ENCODE peak calls at places on chromosome 10, in five cellular contexts. F is cardiac fibroblast, I is GM12865, W is PC-9, B is fibroblast of mammary gland. S is an unnamed sample.

GRCh38 chr10:93081834-93082233 is 8.1 kb downstream of the CYP26A1 start:
- DNase-seq in W (no peak), B (no peak), F (no peak), I (no peak), S (no peak)

GRCh38 chr10:65675236-65675635 is 1250.6 kb upstream of the LRRTM3 start:
- DNase-seq in W (no peak), I (no peak), B (no peak), F (no peak), S (peak)

GRCh38 chr10:97782455-97783228 is 10.8 kb upstream of the SFRP5 start:
- DNase-seq in B (no peak), F (no peak), W (no peak), I (no peak), S (no peak)

GRCh38 chr10:86292462-86293322 is 73.9 kb downstream of the GRID1 start:
- DNase-seq in W (no peak), I (no peak), B (no peak), F (no peak), S (no peak)

GRCh38 chr10:103542764-103543616 is 49.5 kb downstream of the NEURL1 start:
- DNase-seq in W (no peak), F (peak), B (peak), I (peak), S (peak)

GRCh38 chr10:87054373-87055295 is 34.5 kb downstream of the FAM25A start:
- DNase-seq in F (peak), W (no peak), I (peak), B (peak), S (no peak)

GRCh38 chr10:1404953-1405260 is 332.4 kb downstream of the ADARB2 start:
- DNase-seq in W (no peak), B (no peak), I (no peak), F (no peak), S (no peak)

GRCh38 chr10:115951242-115951641 is 321.8 kb downstream of the GFRA1 start:
- DNase-seq in B (no peak), W (no peak), I (no peak), F (no peak), S (no peak)

GRCh38 chr10:75431180-75432111 is at the start of gene LRMDA:
- DNase-seq in I (no peak), F (peak), B (no peak), W (no peak), S (peak)

GRCh38 chr10:1628757-1629156 is 108.6 kb downstream of the ADARB2 start:
- DNase-seq in W (no peak), B (no peak), I (no peak), F (no peak), S (no peak)

GRCh38 chr10:63573068-63573697 is 52.0 kb downstream of the REEP3 start:
- DNase-seq in B (peak), W (no peak), F (peak), I (peak), S (no peak)

GRCh38 chr10:85333594-85333993 is 1005.2 kb downstream of the CCSER2 start:
- DNase-seq in W (no peak), F (no peak), I (no peak), B (no peak), S (no peak)

GRCh38 chr10:12644380-12645144 is 295.2 kb downstream of the CAMK1D start:
- DNase-seq in I (peak), B (no peak), F (no peak), W (no peak), S (no peak)

GRCh38 chr10:115129752-115130151 is 36.6 kb downstream of the ATRNL1 start:
- DNase-seq in B (peak), W (no peak), F (peak), I (peak), S (peak)

GRCh38 chr10:17353568-17353967 is 100.8 kb downstream of the ST8SIA6 start:
- DNase-seq in B (peak), F (no peak), I (no peak), W (no peak), S (no peak)

GRCh38 chr10:14583252-14583651 is 191.4 kb downstream of the FAM107B start:
- DNase-seq in B (no peak), W (no peak), I (peak), F (no peak), S (no peak)

GRCh38 chr10:118310822-118311221 is 31.3 kb downstream of the FAM204A start:
- DNase-seq in F (no peak), B (no peak), W (no peak), I (no peak), S (no peak)

GRCh38 chr10:132972986-132973902 is 30.9 kb upstream of the CFAP46 start:
- DNase-seq in I (no peak), B (no peak), F (no peak), W (no peak), S (peak)

GRCh38 chr10:128879030-128879429 is 588.0 kb upstream of the MGMT start:
- DNase-seq in W (no peak), I (no peak), B (no peak), F (no peak), S (no peak)

GRCh38 chr10:3407208-3407607 is 234.6 kb upstream of the PITRM1 start:
- DNase-seq in B (peak), I (no peak), W (no peak), F (peak), S (no peak)

GRCh38 chr10:18713077-18713476 is 53.8 kb downstream of the ARL5B start:
- DNase-seq in I (no peak), W (peak), B (peak), F (peak), S (peak)

GRCh38 chr10:131568866-131569265 is 257.3 kb upstream of the TCERG1L start:
- DNase-seq in I (no peak), W (no peak), B (no peak), F (no peak), S (no peak)

GRCh38 chr10:114279289-114279688 is 40.2 kb downstream of the VWA2 start:
- DNase-seq in W (no peak), B (no peak), I (no peak), F (no peak), S (no peak)

GRCh38 chr10:73117976-73118743 is 7.9 kb downstream of the NUDT13 start:
- DNase-seq in I (peak), W (peak), F (peak), B (peak), S (no peak)

GRCh38 chr10:91061608-91062007 is 140.7 kb upstream of the ANKRD1 start:
- DNase-seq in I (no peak), F (peak), B (no peak), W (no peak), S (no peak)

DNA sequence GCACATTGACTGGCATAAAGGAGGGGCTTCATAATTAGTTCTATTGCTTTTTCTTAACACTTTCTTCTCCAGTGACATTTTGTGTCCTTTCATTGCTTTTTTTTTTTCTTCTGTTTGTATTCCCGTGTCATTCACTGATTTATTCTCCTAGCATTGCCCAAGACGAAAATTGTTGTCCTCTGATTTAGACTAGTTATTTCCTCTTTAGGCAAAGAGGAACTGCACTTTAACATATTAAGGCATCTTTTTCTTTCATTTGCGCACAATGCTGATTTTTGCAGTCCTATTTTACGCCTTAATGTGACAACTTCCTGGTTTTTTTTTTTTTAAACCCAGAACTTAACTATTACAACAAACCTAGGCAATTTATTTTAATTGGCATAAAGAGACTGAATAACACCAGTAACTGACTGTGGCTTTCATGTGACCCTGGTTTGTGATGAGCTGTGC is 39.7 kb downstream of the ARID5B start:
- DNase-seq in W (no peak), F (no peak), I (no peak), B (peak), S (no peak)
- H3K4me3 ChIP-seq in W (no peak), F (no peak), I (peak), B (no peak), S (no peak)

DNA sequence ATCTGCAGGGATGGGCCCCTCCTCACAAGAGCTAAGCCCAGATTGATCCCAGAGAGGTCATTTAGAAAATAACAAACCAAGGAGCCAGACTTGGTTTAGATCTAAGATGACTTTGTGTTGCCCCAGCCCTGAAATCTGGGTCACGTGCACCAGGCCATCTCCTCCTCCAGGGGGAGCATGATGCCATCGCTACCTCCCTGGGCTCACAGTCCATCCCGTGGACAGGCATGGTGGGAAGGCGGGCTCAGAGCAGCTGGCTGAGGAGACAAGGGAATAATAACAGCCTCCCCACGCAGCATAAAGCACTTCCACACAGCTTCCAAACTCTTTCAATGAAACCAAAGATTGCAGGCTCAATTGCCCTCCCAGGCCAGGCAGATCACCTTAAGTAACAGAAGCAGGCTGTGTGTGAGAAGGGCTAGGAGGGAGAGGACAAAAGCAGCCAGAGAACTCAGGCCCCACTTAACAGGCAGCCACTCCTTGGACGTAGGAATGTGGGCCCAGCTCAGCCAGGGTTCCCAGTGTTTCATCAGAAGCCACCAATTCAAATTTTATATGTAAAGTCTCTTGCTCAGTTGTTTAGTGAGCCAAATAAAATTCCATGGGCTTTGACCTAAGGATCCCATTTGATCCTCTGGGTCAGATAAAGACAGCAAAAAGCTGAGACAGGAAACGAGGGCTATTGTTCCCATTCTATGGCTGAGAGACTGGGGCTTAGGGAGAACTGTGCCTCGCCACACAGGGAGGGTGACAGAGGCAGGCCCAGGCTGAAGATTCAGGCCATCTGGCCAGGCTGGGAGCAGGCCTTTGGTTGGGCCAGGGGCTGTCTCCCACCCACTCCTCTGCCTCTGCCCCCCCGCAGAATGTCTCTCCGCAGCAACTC is 100.2 kb downstream of the COL13A1 start:
- DNase-seq in W (peak), I (peak), F (peak), B (peak), S (peak)
- TF ChIP-seq CTCF in W (peak), I (peak), F (peak), B (peak), S (peak)

DNA sequence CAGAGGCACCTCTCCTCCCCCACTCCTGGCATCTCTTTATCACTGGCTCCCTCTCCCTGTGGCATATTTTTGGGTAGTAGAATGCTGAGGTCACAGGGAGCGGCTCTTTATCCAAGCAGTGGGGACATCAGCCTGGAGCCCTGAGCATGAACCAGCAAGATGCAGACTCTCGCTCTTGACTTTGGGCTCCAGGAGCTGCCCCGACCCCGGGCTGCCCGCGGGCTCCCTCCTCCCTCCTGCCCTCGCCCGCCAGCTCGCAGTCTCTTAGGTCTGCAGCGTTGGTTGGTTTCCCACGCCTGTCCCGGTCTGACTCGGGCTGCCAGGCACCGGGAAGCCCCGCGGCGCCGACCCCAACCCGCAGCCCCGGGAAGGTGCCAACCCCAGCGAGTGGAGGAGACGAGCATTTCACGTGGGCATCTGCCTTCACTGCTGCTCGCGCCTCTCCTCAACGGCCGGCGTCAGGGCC is 1.3 kb downstream of the INSYN2A start:
- DNase-seq in W (no peak), B (no peak), F (no peak), I (no peak), S (no peak)
- H3K4me3 ChIP-seq in W (no peak), B (peak), F (no peak), I (no peak), S (no peak)

DNA sequence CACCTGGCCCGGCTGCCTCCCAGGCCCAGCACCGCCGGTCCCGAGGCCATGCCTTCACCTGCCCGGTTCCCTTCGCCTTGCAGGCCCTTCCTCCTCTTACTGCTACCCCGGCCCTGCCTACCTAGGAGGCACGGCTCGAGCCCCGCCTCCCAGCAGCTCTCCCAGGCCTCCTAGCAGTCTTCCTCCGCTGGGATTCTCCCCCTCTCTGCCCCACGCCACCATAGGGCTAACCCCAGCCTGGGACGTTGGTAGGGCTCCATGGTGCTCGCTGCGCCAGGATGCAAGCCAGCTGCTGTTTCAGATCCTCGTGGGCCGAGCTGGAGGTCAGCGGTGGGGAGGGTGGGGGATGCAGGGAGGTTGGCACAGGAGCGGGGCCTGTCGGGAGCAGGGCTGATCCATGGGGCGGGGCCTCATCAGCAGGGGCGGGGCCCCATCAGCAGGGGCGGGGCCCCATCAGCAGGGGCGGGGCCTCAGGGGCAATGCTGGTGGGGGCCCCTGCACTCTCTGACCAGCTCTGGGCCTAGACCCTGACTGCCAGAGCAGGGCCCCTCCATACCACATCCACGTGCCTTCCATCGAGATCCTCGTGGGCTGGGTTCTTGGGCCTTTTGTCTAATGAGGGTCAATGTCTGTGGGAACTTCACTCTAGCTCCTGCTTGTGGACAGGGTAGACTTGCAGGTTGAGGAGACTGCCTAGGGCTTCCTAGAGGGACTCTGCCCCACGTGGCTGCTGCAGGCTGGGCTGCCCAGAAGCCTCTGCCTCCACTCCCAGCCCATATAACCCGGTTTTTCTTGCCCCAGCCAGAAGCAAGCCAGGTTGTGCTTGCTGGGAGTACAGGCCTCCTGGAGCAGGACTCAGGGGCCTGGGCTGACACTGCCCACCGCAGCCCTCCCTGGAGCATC is 63.1 kb downstream of the RASGEF1A start:
- DNase-seq in B (no peak), I (peak), F (peak), W (peak), S (no peak)
- TF ChIP-seq CTCF in B (no peak), I (no peak), F (no peak), W (no peak), S (no peak)

GRCh38 chr10:74190494-74190893 is 39.5 kb downstream of the ADK start:
- DNase-seq in F (peak), I (no peak), B (no peak), W (peak), S (no peak)
- H3K4me3 ChIP-seq in F (peak), I (peak), B (peak), W (peak), S (no peak)